ENCODE peak calls at places on chromosomes 13 and 19, in four cellular contexts. G, D, H and O are unnamed samples.

GRCh38 chr13:113840541-113841354 is 23.1 kb downstream of the GAS6 start:
- DNase-seq in G (no peak), D (no peak), H (no peak), O (no peak)

GRCh38 chr19:18362934-18363542 is 22.6 kb downstream of the PGPEP1 start:
- DNase-seq in G (no peak), D (peak; percentile 36), H (no peak), O (no peak)

GRCh38 chr13:33111414-33112110 is 95.3 kb downstream of the KL start:
- DNase-seq in G (peak; percentile 57), D (no peak), H (no peak), O (no peak)

GRCh38 chr13:22049384-22049783 is 378.5 kb downstream of the FGF9 start:
- DNase-seq in G (no peak), D (no peak), H (no peak), O (no peak)

GRCh38 chr19:19653597-19654147 is 9.8 kb downstream of the ATP13A1 start:
- DNase-seq in G (no peak), D (no peak), H (no peak), O (no peak)

GRCh38 chr13:60012503-60012902 is 151.2 kb downstream of the DIAPH3 start:
- DNase-seq in G (no peak), D (no peak), H (peak; percentile 15), O (no peak)

GRCh38 chr13:39600766-39601165 is 2.2 kb downstream of the LHFPL6 start:
- DNase-seq in G (peak; percentile 41), D (peak; percentile 34), H (no peak), O (no peak)

GRCh38 chr19:55688422-55689218 is 13.6 kb downstream of the EPN1 start:
- DNase-seq in G (no peak), D (no peak), H (no peak), O (no peak)

GRCh38 chr19:41928221-41928683 is at the start of gene ERFL:
- DNase-seq in G (no peak), D (no peak), H (peak; percentile 39), O (peak; percentile 76)

GRCh38 chr13:28357846-28358496 is 137.0 kb downstream of the FLT1 start:
- DNase-seq in G (no peak), D (no peak), H (no peak), O (no peak)

GRCh38 chr13:111460548-111461444 is 140.4 kb downstream of the TEX29 start:
- DNase-seq in G (peak; percentile 46), D (peak; percentile 43), H (peak; percentile 27), O (no peak)

GRCh38 chr13:35716644-35717170 is 240.2 kb upstream of the MAB21L1 start:
- DNase-seq in G (no peak), D (no peak), H (no peak), O (no peak)

GRCh38 chr19:10372698-10373097 is 7.7 kb downstream of the TYK2 start:
- DNase-seq in G (no peak), D (no peak), H (no peak), O (no peak)

GRCh38 chr19:41350735-41351338 is 2.9 kb downstream of the TGFB1 start:
- DNase-seq in G (peak; percentile 39), D (peak; percentile 29), H (no peak), O (no peak)

GRCh38 chr13:33112745-33113144 is 96.5 kb downstream of the KL start:
- DNase-seq in G (peak; percentile 14), D (no peak), H (no peak), O (no peak)

GRCh38 chr19:1913781-1914577 is 8.8 kb downstream of the ADAT3 start:
- DNase-seq in G (no peak), D (no peak), H (no peak), O (no peak)

GRCh38 chr13:26280295-26280694 is 26.4 kb downstream of the CDK8 start:
- DNase-seq in G (peak; percentile 39), D (peak; percentile 17), H (no peak), O (no peak)

GRCh38 chr19:2081873-2082810 is 14.0 kb downstream of the MOB3A start:
- DNase-seq in G (no peak), D (no peak), H (no peak), O (no peak)

GRCh38 chr19:58581227-58582141 is 8.3 kb upstream of the MZF1 start:
- DNase-seq in G (peak; percentile 87), D (peak; percentile 90), H (no peak), O (peak; percentile 89)

GRCh38 chr13:85009447-85009846 is 789.8 kb downstream of the SLITRK6 start:
- DNase-seq in G (no peak), D (no peak), H (no peak), O (no peak)

GRCh38 chr13:71864094-71864980 is 2.7 kb downstream of the DACH1 start:
- DNase-seq in G (no peak), D (peak; percentile 3), H (no peak), O (peak; percentile 20)

GRCh38 chr19:39915848-39916215 is 18.6 kb downstream of the FCGBP start:
- DNase-seq in G (no peak), D (no peak), H (no peak), O (no peak)

GRCh38 chr19:30228113-30228725 is 144.0 kb upstream of the ZNF536 start:
- DNase-seq in G (no peak), D (no peak), H (no peak), O (peak; percentile 52)

GRCh38 chr19:12581100-12581499 is 29.5 kb downstream of the ZNF490 start:
- DNase-seq in G (no peak), D (no peak), H (no peak), O (no peak)

GRCh38 chr13:98528663-98529064 is 48.2 kb downstream of the STK24 start:
- DNase-seq in G (peak; percentile 80), D (peak; percentile 26), H (no peak), O (no peak)

GRCh38 chr19:19211499-19212432 is at the start of gene NCAN:
- DNase-seq in G (no peak), D (no peak), H (no peak), O (no peak)

GRCh38 chr19:49589391-49589790 is 1.6 kb upstream of the PRR12 start:
- DNase-seq in G (no peak), D (no peak), H (no peak), O (no peak)

GRCh38 chr19:49590971-49591730 is at the start of gene PRR12:
- DNase-seq in G (peak; percentile 75), D (peak; percentile 81), H (peak; percentile 77), O (peak; percentile 91)

GRCh38 chr19:49588370-49589122 is 2.4 kb upstream of the PRR12 start:
- DNase-seq in G (no peak), D (no peak), H (no peak), O (peak; percentile 43)

GRCh38 chr19:49591731-49592485 is 926 bp downstream of the PRR12 start:
- DNase-seq in G (peak; percentile 41), D (peak; percentile 42), H (peak; percentile 76), O (peak; percentile 48)

DNA sequence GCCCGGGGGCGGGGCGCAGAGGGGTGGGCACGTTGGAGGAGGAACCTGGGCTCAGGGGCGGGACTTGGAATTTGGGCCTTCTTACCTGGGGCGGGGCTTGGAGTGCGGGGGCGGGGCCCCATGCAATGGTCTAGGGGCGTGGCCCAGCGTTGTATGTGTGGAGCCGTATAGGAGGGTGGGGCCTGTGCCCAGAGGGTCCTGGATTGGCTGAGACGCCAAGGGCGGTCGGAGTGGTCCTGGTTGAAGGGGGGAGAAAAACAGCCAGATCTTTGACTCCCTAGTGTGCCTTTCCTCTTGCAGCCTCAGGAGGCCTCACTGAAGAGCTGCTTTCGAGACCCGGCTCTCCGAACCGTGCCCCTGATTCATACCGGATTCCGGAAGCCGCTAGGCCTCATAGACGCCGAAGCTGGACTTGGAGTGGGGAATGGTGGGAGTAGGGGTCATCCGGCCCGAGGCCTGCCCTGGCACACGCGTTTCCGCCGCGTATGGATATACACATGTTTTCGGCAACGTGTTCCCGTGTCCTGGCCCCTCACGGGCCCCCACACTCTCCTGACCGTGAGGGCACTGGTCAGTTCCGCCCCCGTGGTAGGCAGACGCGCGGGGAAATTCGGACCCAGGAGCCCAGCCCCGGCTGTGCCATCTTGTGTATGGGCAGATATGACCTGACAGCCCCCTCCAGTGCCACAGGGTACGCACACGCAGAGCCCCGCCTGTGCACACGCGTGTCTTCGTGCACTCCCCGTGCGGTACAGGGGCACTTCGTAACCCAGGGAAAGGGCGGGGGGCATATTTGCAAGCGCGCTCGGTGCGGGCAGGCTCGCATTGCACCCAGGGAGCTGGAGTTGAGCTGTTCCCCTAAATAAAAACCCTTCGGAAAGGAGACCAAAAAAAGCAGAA is 661 bp upstream of the PRR12 start:
- DNase-seq in G (peak; percentile 96), D (peak; percentile 98), H (peak; percentile 99), O (peak; percentile 94)
- TF ChIP-seq CTCF in G (peak; percentile 37), D (no peak), H (no peak), O (no peak)

DNA sequence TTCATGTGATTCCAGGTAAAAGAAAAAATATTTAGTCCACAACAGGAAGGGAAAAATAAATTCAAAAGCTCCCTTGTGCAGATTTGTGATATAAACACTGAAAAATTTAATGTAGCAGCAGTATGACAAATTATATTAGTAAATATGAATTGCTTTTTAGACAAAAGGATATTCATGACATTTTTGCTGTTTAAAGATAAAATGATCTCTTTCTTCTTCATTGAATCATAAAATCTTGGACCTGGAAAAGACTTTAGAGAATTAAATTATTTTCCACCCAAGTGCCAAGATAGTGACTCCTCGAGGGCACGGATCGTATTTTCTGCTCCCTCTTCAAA is 85.4 kb downstream of the MBNL2 start:
- DNase-seq in G (no peak), D (no peak), H (no peak), O (no peak)
- TF ChIP-seq CTCF in G (peak; percentile 11), D (no peak), H (no peak), O (no peak)

DNA sequence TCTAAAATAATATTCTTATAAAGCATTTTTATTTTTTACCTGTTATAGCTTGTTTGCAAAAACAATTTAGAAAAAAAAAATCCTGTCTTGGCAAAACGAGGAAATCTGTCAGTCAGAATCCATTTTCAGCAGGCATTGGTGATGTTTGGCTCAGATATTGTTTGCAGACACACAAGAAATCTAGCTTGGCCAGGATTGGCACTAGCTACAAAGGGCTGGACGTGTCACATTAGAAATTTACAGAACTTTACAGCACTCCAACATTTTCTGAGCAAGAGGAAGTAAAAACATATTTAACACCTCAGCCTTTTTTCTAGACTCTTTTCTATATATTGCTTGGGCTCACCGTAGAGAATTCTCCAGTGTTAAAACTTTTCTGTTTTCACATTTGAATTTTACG is 9.9 kb downstream of the ZNF91 start:
- DNase-seq in G (no peak), D (no peak), H (no peak), O (no peak)
- TF ChIP-seq CTCF in G (no peak), D (no peak), H (no peak), O (no peak)

GRCh38 chr13:100173203-100173602 is 84.3 kb downstream of the PCCA start:
- DNase-seq in G (no peak), D (no peak), H (no peak), O (no peak)

GRCh38 chr13:100175803-100176182 is 86.9 kb downstream of the PCCA start:
- DNase-seq in G (no peak), D (no peak), H (no peak), O (no peak)

GRCh38 chr13:100176781-100177389 is 88.0 kb downstream of the PCCA start:
- DNase-seq in G (peak; percentile 50), D (peak; percentile 79), H (no peak), O (no peak)

GRCh38 chr13:100175078-100175802 is 86.3 kb downstream of the PCCA start:
- DNase-seq in G (no peak), D (no peak), H (no peak), O (no peak)
- TF ChIP-seq CTCF in G (no peak), D (no peak), H (no peak), O (no peak)